ENCODE peak calls at places on chromosomes 11 and 22, in seven cellular contexts. One of them, this sample, is unnamed.

GRCh38 chr22:23772315-23773246 is at the start of gene MMP11:
- DNase-seq in BJ: no peak
- DNase-seq in iPS DF 6.9: no peak
- DNase-seq in NCI-H1105 treated with DMSO at 0.1 percent for 48 hours: peak
- DNase-seq in activated CD4-positive, alpha-beta T cell treated with anti-CD3 and anti-CD28 coated beads for 24 hours: no peak
- DNase-seq in activated naive CD8-positive, alpha-beta T cell treated with anti-CD3 and anti-CD28 coated beads, Interleukin-2, amount 50 U/mL, for 24 hours: peak
- DNase-seq in GDM1: no peak
- DNase-seq in this sample: peak

GRCh38 chr11:74019860-74020259 is 11.0 kb upstream of the UCP3 start:
- DNase-seq in BJ: no peak
- DNase-seq in activated CD4-positive, alpha-beta T cell treated with anti-CD3 and anti-CD28 coated beads for 24 hours: peak
- DNase-seq in iPS DF 6.9: no peak
- DNase-seq in GDM1: no peak
- DNase-seq in NCI-H1105 treated with DMSO at 0.1 percent for 48 hours: no peak
- DNase-seq in activated naive CD8-positive, alpha-beta T cell treated with anti-CD3 and anti-CD28 coated beads, Interleukin-2, amount 50 U/mL, for 24 hours: peak
- DNase-seq in this sample: peak

GRCh38 chr22:48577014-48577690 is 1250.5 kb downstream of the BRD1 start:
- DNase-seq in activated naive CD8-positive, alpha-beta T cell treated with anti-CD3 and anti-CD28 coated beads, Interleukin-2, amount 50 U/mL, for 24 hours: no peak
- DNase-seq in GDM1: no peak
- DNase-seq in NCI-H1105 treated with DMSO at 0.1 percent for 48 hours: peak
- DNase-seq in BJ: no peak
- DNase-seq in iPS DF 6.9: no peak
- DNase-seq in activated CD4-positive, alpha-beta T cell treated with anti-CD3 and anti-CD28 coated beads for 24 hours: no peak
- DNase-seq in this sample: no peak

GRCh38 chr11:2270322-2271076 is at the start of gene ASCL2:
- DNase-seq in activated naive CD8-positive, alpha-beta T cell treated with anti-CD3 and anti-CD28 coated beads, Interleukin-2, amount 50 U/mL, for 24 hours: no peak
- DNase-seq in BJ: no peak
- DNase-seq in GDM1: no peak
- DNase-seq in activated CD4-positive, alpha-beta T cell treated with anti-CD3 and anti-CD28 coated beads for 24 hours: no peak
- DNase-seq in iPS DF 6.9: no peak
- DNase-seq in NCI-H1105 treated with DMSO at 0.1 percent for 48 hours: no peak
- DNase-seq in this sample: no peak

GRCh38 chr11:3188496-3189192 is 23.5 kb upstream of the OSBPL5 start:
- DNase-seq in iPS DF 6.9: no peak
- DNase-seq in NCI-H1105 treated with DMSO at 0.1 percent for 48 hours: no peak
- DNase-seq in activated CD4-positive, alpha-beta T cell treated with anti-CD3 and anti-CD28 coated beads for 24 hours: no peak
- DNase-seq in BJ: no peak
- DNase-seq in GDM1: no peak
- DNase-seq in activated naive CD8-positive, alpha-beta T cell treated with anti-CD3 and anti-CD28 coated beads, Interleukin-2, amount 50 U/mL, for 24 hours: no peak
- DNase-seq in this sample: no peak

GRCh38 chr11:2211113-2211971 is 39.7 kb upstream of the TH start:
- DNase-seq in NCI-H1105 treated with DMSO at 0.1 percent for 48 hours: peak
- DNase-seq in GDM1: no peak
- DNase-seq in activated CD4-positive, alpha-beta T cell treated with anti-CD3 and anti-CD28 coated beads for 24 hours: no peak
- DNase-seq in activated naive CD8-positive, alpha-beta T cell treated with anti-CD3 and anti-CD28 coated beads, Interleukin-2, amount 50 U/mL, for 24 hours: peak
- DNase-seq in iPS DF 6.9: no peak
- DNase-seq in BJ: no peak
- DNase-seq in this sample: no peak

GRCh38 chr11:63518548-63518947 is 12.7 kb downstream of the LGALS12 start:
- DNase-seq in iPS DF 6.9: no peak
- DNase-seq in NCI-H1105 treated with DMSO at 0.1 percent for 48 hours: no peak
- DNase-seq in activated naive CD8-positive, alpha-beta T cell treated with anti-CD3 and anti-CD28 coated beads, Interleukin-2, amount 50 U/mL, for 24 hours: no peak
- DNase-seq in activated CD4-positive, alpha-beta T cell treated with anti-CD3 and anti-CD28 coated beads for 24 hours: no peak
- DNase-seq in GDM1: no peak
- DNase-seq in BJ: peak
- DNase-seq in this sample: no peak

GRCh38 chr22:28882545-28882877 is 861 bp upstream of the ZNRF3 start:
- DNase-seq in activated naive CD8-positive, alpha-beta T cell treated with anti-CD3 and anti-CD28 coated beads, Interleukin-2, amount 50 U/mL, for 24 hours: peak
- DNase-seq in GDM1: no peak
- DNase-seq in iPS DF 6.9: no peak
- DNase-seq in activated CD4-positive, alpha-beta T cell treated with anti-CD3 and anti-CD28 coated beads for 24 hours: no peak
- DNase-seq in NCI-H1105 treated with DMSO at 0.1 percent for 48 hours: no peak
- DNase-seq in BJ: no peak
- DNase-seq in this sample: peak

GRCh38 chr11:71114124-71114851 is 138.1 kb downstream of the SHANK2 start:
- DNase-seq in iPS DF 6.9: no peak
- DNase-seq in activated CD4-positive, alpha-beta T cell treated with anti-CD3 and anti-CD28 coated beads for 24 hours: no peak
- DNase-seq in NCI-H1105 treated with DMSO at 0.1 percent for 48 hours: no peak
- DNase-seq in BJ: no peak
- DNase-seq in activated naive CD8-positive, alpha-beta T cell treated with anti-CD3 and anti-CD28 coated beads, Interleukin-2, amount 50 U/mL, for 24 hours: no peak
- DNase-seq in GDM1: no peak
- DNase-seq in this sample: no peak

GRCh38 chr11:11291432-11292015 is 61.5 kb downstream of the CSNK2A3 start:
- DNase-seq in iPS DF 6.9: no peak
- DNase-seq in activated CD4-positive, alpha-beta T cell treated with anti-CD3 and anti-CD28 coated beads for 24 hours: no peak
- DNase-seq in activated naive CD8-positive, alpha-beta T cell treated with anti-CD3 and anti-CD28 coated beads, Interleukin-2, amount 50 U/mL, for 24 hours: no peak
- DNase-seq in NCI-H1105 treated with DMSO at 0.1 percent for 48 hours: no peak
- DNase-seq in BJ: no peak
- DNase-seq in GDM1: no peak
- DNase-seq in this sample: no peak